ENCODE peak calls at places on chromosomes 11 and 22, in six cellular contexts. J, N, W, C, Z and M are unnamed samples.

GRCh38 chr11:65452806-65453490 is 30.4 kb downstream of the NEAT1 start:
- DNase-seq in J (peak; percentile 96), N (no peak), W (peak; percentile 60), C (peak; percentile 80), Z (peak; percentile 98), M (peak; percentile 68)

GRCh38 chr11:130916238-130916855 is at the start of gene SNX19:
- DNase-seq in W (peak; percentile 89), N (peak; percentile 95), J (peak; percentile 86), C (peak; percentile 94), Z (peak; percentile 67), M (peak; percentile 93)

GRCh38 chr11:74000307-74000630 is 8.6 kb downstream of the UCP3 start:
- DNase-seq in W (no peak), Z (no peak), N (no peak), J (no peak), C (no peak), M (no peak)

GRCh38 chr11:93160808-93161207 is 37.0 kb downstream of the SLC36A4 start:
- DNase-seq in Z (no peak), J (no peak), W (no peak), C (no peak), N (no peak), M (peak; percentile 6)

GRCh38 chr11:26949846-26950245 is 44.1 kb upstream of the FIBIN start:
- DNase-seq in Z (no peak), N (no peak), C (no peak), W (peak; percentile 44), J (peak; percentile 71), M (peak; percentile 49)

GRCh38 chr11:65448418-65449196 is 26.0 kb downstream of the NEAT1 start:
- DNase-seq in W (peak; percentile 63), J (peak; percentile 77), C (peak; percentile 72), N (no peak), Z (no peak), M (peak; percentile 89)

GRCh38 chr11:126172596-126173038 is 38.8 kb downstream of the RPUSD4 start:
- DNase-seq in Z (no peak), C (no peak), N (no peak), J (peak; percentile 84), W (no peak), M (no peak)

GRCh38 chr11:67507242-67507890 is 596 bp downstream of the CDK2AP2 start:
- DNase-seq in J (peak; percentile 74), Z (peak; percentile 51), N (peak; percentile 92), C (no peak), W (peak; percentile 64), M (peak; percentile 79)

GRCh38 chr11:93585758-93586157 is 42.6 kb upstream of the SMCO4 start:
- DNase-seq in N (no peak), C (no peak), J (peak; percentile 66), W (peak; percentile 80), Z (no peak), M (peak; percentile 90)

GRCh38 chr22:38786631-38787030 is 7.3 kb downstream of the DNAL4 start:
- DNase-seq in N (no peak), J (no peak), C (no peak), W (no peak), Z (no peak), M (no peak)

DNA sequence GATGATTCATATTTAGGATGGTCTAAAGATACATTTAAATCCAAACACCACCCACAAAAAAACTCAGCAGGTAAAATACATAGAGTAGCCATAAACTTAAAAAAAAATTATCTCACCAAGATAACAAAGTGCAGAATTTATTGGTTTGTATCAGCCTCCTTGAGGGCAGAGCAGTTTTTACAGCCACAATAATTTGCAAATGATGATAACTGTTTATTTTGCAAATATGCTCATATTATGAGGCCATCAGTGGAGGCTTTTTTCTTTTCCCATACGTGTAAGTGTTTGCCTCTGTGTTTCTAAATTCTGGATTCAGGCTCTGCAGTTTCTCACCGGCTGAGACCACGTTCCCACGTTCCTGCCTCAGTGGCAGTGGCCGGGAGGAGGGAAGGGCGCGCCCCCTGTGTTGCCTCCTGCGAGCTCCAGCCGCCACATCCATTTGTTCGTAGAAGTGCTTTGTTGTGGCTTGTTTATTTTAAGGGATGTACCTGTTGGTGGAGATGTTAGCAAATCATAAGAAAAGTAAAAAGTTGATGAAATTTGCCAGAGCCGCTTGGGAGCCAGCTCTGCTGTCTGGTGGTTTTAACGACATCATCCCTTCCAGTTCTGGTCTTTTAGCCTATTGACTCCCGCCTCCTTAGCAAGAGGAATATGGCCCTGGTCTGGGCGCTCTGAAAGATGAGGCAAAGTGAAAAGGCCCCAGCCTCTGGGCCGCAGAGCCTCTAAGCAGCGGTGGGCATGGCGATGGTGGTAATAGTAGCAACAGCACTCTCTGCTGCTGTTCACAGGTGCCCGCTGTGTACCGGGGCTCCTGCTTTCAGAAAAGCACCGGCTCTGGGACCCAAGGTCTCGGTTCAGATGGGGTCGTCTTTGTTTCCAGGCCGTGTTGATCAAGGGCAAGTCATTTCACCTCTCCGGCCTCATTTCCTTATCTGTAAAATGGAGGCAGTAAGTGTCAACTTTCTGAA is 66.7 kb upstream of the PPARA start:
- DNase-seq in N (no peak), C (peak; percentile 52), J (no peak), Z (no peak), W (no peak), M (no peak)
- H3K4me3 ChIP-seq in N (no peak overlapping the region), C (peak overlapping the region; percentile 40), J (peak overlapping the region; percentile 94), Z (peak overlapping the region; percentile 69), W (peak overlapping the region; percentile 15), M (no peak overlapping the region)

GRCh38 chr11:124756753-124757227 is 4.7 kb upstream of the VSIG2 start:
- DNase-seq in C (no peak), J (no peak), Z (no peak), W (no peak), N (no peak), M (no peak)

GRCh38 chr11:124759268-124760204 is 2.6 kb downstream of the ESAM start:
- DNase-seq in Z (no peak), W (no peak), C (no peak), N (no peak), J (no peak), M (no peak)

GRCh38 chr11:124760205-124760652 is 1.9 kb downstream of the ESAM start:
- DNase-seq in W (no peak), J (no peak), N (no peak), C (no peak), Z (no peak), M (no peak)

GRCh38 chr11:124757320-124757719 is 4.8 kb downstream of the ESAM start:
- DNase-seq in C (no peak), J (no peak), W (no peak), Z (no peak), N (no peak), M (no peak)

GRCh38 chr11:124758355-124759267 is 3.5 kb downstream of the ESAM start:
- DNase-seq in N (peak; percentile 91), J (peak; percentile 56), C (peak; percentile 84), Z (no peak), W (peak; percentile 41), M (peak; percentile 69)
- TF ChIP-seq CTCF in N (peak; percentile 74), J (peak; percentile 58), C (peak; percentile 79), Z (peak; percentile 75), W (peak; percentile 83), M (peak; percentile 72)

DNA sequence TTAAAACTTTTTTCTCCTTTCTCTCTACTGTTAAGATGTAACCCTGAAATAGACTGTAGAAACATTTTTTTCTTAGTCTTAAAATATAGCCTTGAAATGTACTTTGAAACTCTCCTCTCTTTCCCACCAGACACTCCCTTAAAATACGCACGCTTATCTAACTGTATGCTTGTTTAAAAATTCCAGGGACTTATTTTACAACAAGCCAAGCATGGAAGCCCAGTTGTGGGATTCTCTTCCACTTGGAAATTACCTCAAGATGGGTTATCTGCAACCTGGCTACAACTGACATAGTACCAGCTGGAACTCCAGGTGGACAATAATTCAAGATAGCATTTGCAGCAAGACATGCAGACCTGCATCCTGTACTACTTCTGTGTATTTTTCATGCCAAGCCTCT is 12.1 kb upstream of the CHORDC1 start:
- DNase-seq in C (no peak), N (peak; percentile 19), J (no peak), Z (no peak), W (no peak), M (no peak)
- H3K4me3 ChIP-seq in C (no peak overlapping the region), N (no peak overlapping the region), J (no peak overlapping the region), Z (no peak overlapping the region), W (no peak overlapping the region), M (no peak overlapping the region)

GRCh38 chr11:70954471-70954870 is 297.9 kb downstream of the SHANK2 start:
- DNase-seq in N (no peak), Z (no peak), C (no peak), W (no peak), J (no peak), M (no peak)

GRCh38 chr11:70948855-70949551 is 303.4 kb downstream of the SHANK2 start:
- DNase-seq in J (no peak), N (no peak), C (no peak), Z (no peak), W (no peak), M (no peak)

GRCh38 chr11:70953720-70954119 is 298.7 kb downstream of the SHANK2 start:
- DNase-seq in W (no peak), N (no peak), J (no peak), Z (no peak), C (no peak), M (no peak)

GRCh38 chr11:70951139-70951804 is 301.1 kb downstream of the SHANK2 start:
- DNase-seq in Z (no peak), J (no peak), W (no peak), C (no peak), N (no peak), M (no peak)

DNA sequence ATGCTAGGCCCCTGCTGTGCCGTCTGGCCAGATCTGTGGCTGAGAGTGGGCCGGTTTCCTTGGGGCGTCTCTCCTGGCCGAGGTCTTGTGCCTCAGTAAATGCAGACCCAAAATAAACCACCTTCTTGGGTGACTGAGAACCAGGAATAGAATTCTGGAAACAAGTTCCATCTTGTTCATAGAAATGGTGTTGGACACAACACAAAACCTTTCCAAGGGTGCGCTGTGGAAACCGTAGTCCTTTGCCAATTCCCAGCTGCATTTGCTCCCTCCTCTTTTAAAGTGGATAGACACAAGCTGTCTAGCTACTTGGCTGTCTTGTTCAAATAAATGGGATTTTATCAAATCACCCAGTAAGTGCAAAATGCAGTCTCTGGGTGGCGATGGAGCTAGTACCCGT is 300.2 kb downstream of the SHANK2 start:
- DNase-seq in J (no peak), N (no peak), C (no peak), Z (no peak), W (no peak), M (no peak)
- TF ChIP-seq CTCF in J (no peak), N (no peak), C (no peak), Z (no peak), W (no peak), M (no peak)

GRCh38 chr11:4074266-4074665 is 20.3 kb upstream of the RRM1 start:
- DNase-seq in J (no peak), C (no peak), Z (no peak), W (no peak), N (no peak), M (no peak)

GRCh38 chr11:4071325-4071724 is 23.3 kb upstream of the RRM1 start:
- DNase-seq in C (no peak), W (no peak), J (no peak), Z (no peak), N (no peak), M (no peak)

GRCh38 chr11:4068962-4069361 is 25.6 kb upstream of the RRM1 start:
- DNase-seq in Z (no peak), J (no peak), W (no peak), N (no peak), C (no peak), M (no peak)

GRCh38 chr11:4071828-4072421 is 22.7 kb upstream of the RRM1 start:
- DNase-seq in C (no peak), J (no peak), W (no peak), N (no peak), Z (no peak), M (no peak)

GRCh38 chr11:4072668-4073285 is 21.8 kb upstream of the RRM1 start:
- DNase-seq in N (peak; percentile 82), C (peak; percentile 74), Z (peak; percentile 63), J (peak; percentile 82), W (peak; percentile 57), M (peak; percentile 90)
- H3K4me3 ChIP-seq in N (no peak overlapping the region), C (no peak overlapping the region), Z (no peak overlapping the region), J (no peak overlapping the region), W (no peak overlapping the region), M (no peak overlapping the region)